ENCODE peak calls at places on chromosomes 7 and 10, in seven cellular contexts. B is endothelial cell, F is IMR-90, P is stomach, C is psoas muscle, Y is AG04450, D is nephron progenitor cell. S is an unnamed sample.

GRCh38 chr10:15182541-15183207 is 14.2 kb upstream of the NMT2 start:
- DNase-seq in Y (no peak), C (no peak), P (no peak), F (peak), D (no peak), B (no peak), S (no peak)

GRCh38 chr7:150468241-150468640 is 17.8 kb downstream of the GIMAP8 start:
- DNase-seq in P (no peak), D (no peak), F (no peak), Y (no peak), C (no peak), B (no peak), S (no peak)

GRCh38 chr7:73647725-73648592 is 19.7 kb upstream of the VPS37D start:
- DNase-seq in Y (no peak), B (no peak), P (peak), D (peak), F (no peak), C (no peak), S (peak)

GRCh38 chr10:82477776-82478175 is 602.8 kb downstream of the NRG3 start:
- DNase-seq in P (no peak), Y (no peak), D (no peak), B (no peak), C (no peak), F (no peak), S (no peak)

GRCh38 chr10:102629661-102630614 is 14.3 kb upstream of the TRIM8 start:
- DNase-seq in B (peak), Y (peak), D (peak), C (peak), P (no peak), F (peak), S (no peak)

GRCh38 chr10:100969175-100970075 is at the start of gene SEMA4G:
- DNase-seq in P (peak), B (peak), D (peak), Y (no peak), C (peak), F (peak), S (peak)

GRCh38 chr10:7230036-7230435 is 180.8 kb downstream of the SFMBT2 start:
- DNase-seq in F (no peak), D (no peak), P (no peak), B (no peak), Y (no peak), C (no peak), S (no peak)

GRCh38 chr7:148337166-148337565 is 253.4 kb upstream of the C7orf33 start:
- DNase-seq in Y (no peak), B (no peak), P (no peak), D (no peak), F (no peak), C (no peak), S (no peak)

GRCh38 chr7:40674316-40674715 is 539.5 kb downstream of the SUGCT start:
- DNase-seq in B (no peak), Y (no peak), D (no peak), P (no peak), F (no peak), C (no peak), S (no peak)

GRCh38 chr7:96901822-96902412 is 103.4 kb upstream of the DLX6 start:
- DNase-seq in D (no peak), C (no peak), Y (no peak), B (no peak), F (no peak), P (no peak), S (no peak)

GRCh38 chr10:106053031-106053430 is 1111.5 kb downstream of the SORCS1 start:
- DNase-seq in D (no peak), F (no peak), Y (no peak), B (no peak), P (no peak), C (no peak), S (no peak)

GRCh38 chr7:130421685-130422084 is 19.1 kb downstream of the CEP41 start:
- DNase-seq in P (no peak), F (peak), Y (no peak), C (no peak), D (no peak), B (no peak), S (no peak)

GRCh38 chr7:79612027-79612426 is 158.6 kb upstream of the MAGI2 start:
- DNase-seq in P (no peak), C (no peak), Y (no peak), F (no peak), D (no peak), B (no peak), S (no peak)

GRCh38 chr7:79610905-79611304 is 157.4 kb upstream of the MAGI2 start:
- DNase-seq in Y (no peak), D (no peak), P (no peak), F (no peak), C (no peak), B (no peak), S (no peak)

GRCh38 chr7:79615466-79615865 is 162.0 kb upstream of the MAGI2 start:
- DNase-seq in F (peak), Y (no peak), D (no peak), P (no peak), C (no peak), B (no peak), S (no peak)

GRCh38 chr7:79610301-79610700 is 156.8 kb upstream of the MAGI2 start:
- DNase-seq in P (no peak), Y (no peak), C (no peak), D (no peak), F (peak), B (no peak), S (no peak)

GRCh38 chr7:79612903-79613302 is 159.4 kb upstream of the MAGI2 start:
- DNase-seq in D (no peak), B (no peak), Y (no peak), C (no peak), F (no peak), P (no peak), S (no peak)
- TF ChIP-seq CTCF in D (no peak), B (no peak), Y (no peak), C (no peak), F (no peak), P (no peak), S (no peak)

DNA sequence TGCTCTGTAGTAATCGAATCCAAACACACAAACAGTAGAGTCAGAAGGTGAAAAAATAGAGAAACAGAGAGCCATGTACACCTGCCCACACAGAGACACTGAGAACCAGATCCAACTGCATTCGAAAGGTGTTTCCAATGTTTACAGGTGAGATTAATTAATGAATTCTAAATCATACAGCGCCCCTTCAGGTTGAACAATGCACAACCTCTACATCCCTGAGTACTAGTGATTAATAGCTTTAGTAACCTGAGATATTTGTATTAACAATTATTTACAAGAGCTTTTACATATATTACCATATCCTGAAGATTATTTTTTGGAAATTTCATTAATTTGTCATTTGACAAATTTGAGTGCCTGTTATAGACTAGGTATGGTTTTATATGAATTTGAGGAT is 7.6 kb upstream of the MRC1 start:
- DNase-seq in P (no peak), C (no peak), B (no peak), F (no peak), Y (no peak), D (no peak), S (no peak)
- TF ChIP-seq CTCF in P (no peak), C (no peak), B (peak), F (no peak), Y (no peak), D (peak), S (no peak)

GRCh38 chr7:43729924-43730248 is 563 bp upstream of the COA1 start:
- DNase-seq in C (no peak), P (no peak), F (no peak), Y (no peak), D (no peak), B (no peak), S (no peak)

GRCh38 chr7:43727003-43727402 is 2.3 kb downstream of the COA1 start:
- DNase-seq in D (no peak), C (no peak), P (no peak), Y (no peak), B (no peak), F (no peak), S (no peak)

GRCh38 chr7:43727494-43727893 is 1.8 kb downstream of the COA1 start:
- DNase-seq in B (no peak), P (no peak), C (no peak), D (no peak), Y (no peak), F (no peak), S (no peak)

GRCh38 chr7:43726466-43726865 is 2.9 kb downstream of the COA1 start:
- DNase-seq in Y (no peak), F (no peak), D (no peak), C (no peak), P (no peak), B (no peak), S (no peak)

GRCh38 chr7:43729214-43729923 is at the start of gene COA1:
- DNase-seq in C (peak), B (peak), D (peak), F (peak), Y (peak), P (peak), S (peak)
- TF ChIP-seq CTCF in C (no peak), B (no peak), D (no peak), F (no peak), Y (peak), P (no peak), S (peak)

GRCh38 chr7:19448091-19448490 is 260.7 kb downstream of the POLR1F start:
- DNase-seq in D (no peak), B (no peak), F (no peak), P (no peak), Y (no peak), C (no peak), S (no peak)

DNA sequence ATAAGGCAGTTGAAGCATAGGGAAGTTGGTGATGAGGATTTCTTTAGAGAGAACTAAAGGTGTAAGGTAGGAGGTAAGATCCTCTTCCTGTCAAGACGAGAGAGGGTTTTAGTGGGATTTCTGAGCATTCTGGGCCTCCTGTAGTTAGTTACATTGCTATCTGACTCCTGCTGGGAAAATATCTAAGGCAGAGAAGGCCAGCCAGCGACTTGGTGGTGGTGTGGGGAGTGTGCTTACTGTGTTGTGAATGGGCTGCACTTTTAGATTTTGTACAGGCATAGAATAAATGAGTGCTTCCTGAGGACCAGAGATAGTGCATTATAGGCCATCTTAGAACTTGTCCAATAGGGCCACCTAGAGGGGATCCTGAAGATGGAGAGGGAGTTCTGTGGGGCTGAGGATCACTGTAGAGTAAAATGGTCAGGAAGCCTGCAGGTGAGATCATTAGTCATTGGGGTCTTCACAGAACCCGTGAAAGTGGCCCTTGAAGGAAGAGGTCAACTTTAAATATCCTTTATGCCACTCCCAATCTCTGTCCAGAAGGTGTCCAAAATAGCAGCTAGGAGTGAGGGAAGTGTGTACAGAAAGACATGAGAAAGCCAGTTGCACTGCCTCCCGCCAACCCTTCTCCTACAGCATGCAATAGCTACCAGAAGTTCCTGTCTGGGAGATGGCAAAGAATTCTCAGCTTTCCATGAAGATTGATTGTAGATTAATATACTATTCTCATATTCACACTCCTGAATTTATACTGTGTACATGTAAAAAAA is 266.6 kb downstream of the POLR1F start:
- DNase-seq in C (no peak), Y (peak), F (peak), P (no peak), B (peak), D (peak), S (no peak)
- TF ChIP-seq CTCF in C (no peak), Y (peak), F (peak), P (no peak), B (no peak), D (peak), S (peak)

GRCh38 chr10:79981673-79982485 is 33.0 kb upstream of the SFTPD start:
- DNase-seq in F (peak), D (peak), C (peak), P (peak), B (peak), Y (no peak), S (no peak)
- TF ChIP-seq CTCF in F (no peak), D (no peak), C (no peak), P (no peak), B (no peak), Y (peak), S (no peak)

GRCh38 chr7:116597384-116597783 is 72.5 kb downstream of the CAV1 start:
- DNase-seq in C (no peak), F (no peak), B (no peak), D (no peak), P (no peak), Y (no peak), S (no peak)

GRCh38 chr7:116595063-116595462 is 70.2 kb downstream of the CAV1 start:
- DNase-seq in C (no peak), F (no peak), B (no peak), D (no peak), Y (no peak), P (no peak), S (no peak)

GRCh38 chr7:116601426-116601825 is 70.6 kb upstream of the MET start:
- DNase-seq in Y (no peak), D (no peak), C (no peak), F (no peak), B (no peak), P (no peak), S (no peak)

GRCh38 chr7:116598846-116599245 is 73.2 kb upstream of the MET start:
- DNase-seq in F (no peak), D (no peak), Y (no peak), C (no peak), P (no peak), B (no peak), S (no peak)

DNA sequence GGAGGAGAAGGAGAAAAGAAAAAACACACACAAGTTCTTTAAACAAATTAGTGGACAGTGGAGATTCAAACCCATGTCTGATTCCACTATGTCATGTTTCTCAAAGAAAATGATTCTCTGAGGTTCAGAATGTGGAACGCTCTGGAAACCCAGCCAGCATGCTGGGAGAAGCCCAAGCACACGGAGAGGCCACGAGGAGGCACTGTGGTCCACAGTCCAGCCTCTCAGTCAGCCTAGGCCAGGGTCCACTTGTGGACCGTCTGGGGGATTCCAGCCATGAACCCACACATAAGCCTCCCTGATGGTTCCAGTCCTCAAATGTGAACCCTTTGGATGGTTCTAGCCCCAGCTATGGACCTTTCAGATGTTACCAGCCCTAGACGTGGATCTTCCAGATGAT is 73.4 kb downstream of the CAV1 start:
- DNase-seq in P (no peak), B (no peak), Y (no peak), D (no peak), F (no peak), C (no peak), S (no peak)
- TF ChIP-seq CTCF in P (no peak), B (no peak), Y (peak), D (no peak), F (peak), C (peak), S (no peak)

GRCh38 chr10:26798298-26798697 is 62.5 kb downstream of the ABI1 start:
- DNase-seq in P (no peak), C (no peak), F (no peak), Y (no peak), D (no peak), B (no peak), S (no peak)
- TF ChIP-seq CTCF in P (no peak), C (no peak), F (no peak), Y (no peak), D (no peak), B (no peak), S (no peak)

DNA sequence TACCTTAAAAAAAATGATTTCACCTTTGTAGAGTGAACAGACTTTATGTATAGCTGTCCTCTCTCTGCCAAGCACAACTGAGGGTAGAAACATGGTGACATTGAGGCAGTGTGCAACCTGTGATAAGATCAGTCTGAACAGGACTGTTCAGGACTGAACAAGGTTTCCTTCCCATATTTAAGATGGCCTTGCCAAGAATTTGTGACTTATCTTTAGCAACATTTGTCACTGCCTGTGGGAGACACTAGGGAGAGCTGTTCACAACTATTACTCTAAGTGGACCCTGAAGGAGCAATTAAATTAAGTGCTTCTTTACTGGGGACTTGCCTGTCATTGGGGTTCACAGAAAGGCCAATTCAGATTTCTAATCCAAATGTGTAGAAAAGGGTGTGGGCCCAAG is 6.7 kb downstream of the OR13A1 start:
- DNase-seq in Y (no peak), C (no peak), F (no peak), B (no peak), D (no peak), P (no peak), S (no peak)
- TF ChIP-seq CTCF in Y (no peak), C (no peak), F (no peak), B (no peak), D (peak), P (no peak), S (no peak)

GRCh38 chr10:96657385-96657784 is 62.9 kb downstream of the PIK3AP1 start:
- DNase-seq in D (no peak), F (no peak), C (no peak), Y (no peak), P (no peak), B (no peak), S (no peak)

GRCh38 chr10:96658844-96659243 is 61.5 kb downstream of the PIK3AP1 start:
- DNase-seq in Y (no peak), C (no peak), B (no peak), P (no peak), D (no peak), F (no peak), S (no peak)

GRCh38 chr10:96656839-96657238 is 63.5 kb downstream of the PIK3AP1 start:
- DNase-seq in F (no peak), D (no peak), C (no peak), P (no peak), B (no peak), Y (no peak), S (no peak)

GRCh38 chr10:96661632-96662031 is 58.7 kb downstream of the PIK3AP1 start:
- DNase-seq in C (no peak), D (no peak), P (no peak), Y (no peak), F (no peak), B (no peak), S (no peak)

DNA sequence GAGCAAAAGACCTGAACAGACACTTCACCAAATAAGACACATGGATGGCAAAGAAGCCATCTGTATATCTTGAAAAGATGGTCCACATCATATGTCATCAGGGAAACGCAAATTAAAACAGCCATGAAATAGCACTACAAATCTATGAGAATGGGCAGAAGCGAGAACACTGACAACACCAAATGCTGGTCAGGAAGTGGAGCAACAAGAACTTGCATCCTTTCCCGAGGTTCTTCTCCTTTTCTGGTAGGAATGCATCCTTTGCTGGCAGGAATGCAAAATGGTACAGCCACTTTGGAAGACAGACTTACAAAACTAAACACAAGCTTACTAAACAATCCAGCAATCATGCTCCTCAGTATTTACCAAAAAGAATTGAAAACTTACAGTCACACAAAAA is 60.0 kb downstream of the PIK3AP1 start:
- DNase-seq in D (no peak), C (no peak), F (no peak), Y (no peak), P (no peak), B (no peak), S (no peak)
- TF ChIP-seq CTCF in D (no peak), C (no peak), F (no peak), Y (no peak), P (no peak), B (no peak), S (no peak)

DNA sequence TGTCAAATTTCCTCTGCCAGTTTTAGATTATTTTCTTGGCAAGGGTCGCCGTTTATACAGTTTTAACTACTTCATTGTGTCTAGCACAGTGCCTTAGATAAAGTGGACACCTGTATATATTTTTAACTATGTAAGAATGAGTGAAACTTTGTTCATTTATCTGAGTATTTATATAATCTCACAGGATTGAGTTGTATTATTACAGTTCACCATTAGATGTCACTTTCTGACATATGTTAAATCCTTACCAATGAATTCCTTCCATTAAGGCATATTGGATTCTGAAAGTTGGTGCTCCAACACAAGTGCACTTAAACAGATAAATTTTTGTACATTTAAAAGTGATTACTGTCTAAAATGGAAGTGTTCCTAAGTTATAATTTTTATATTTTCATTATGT is 43.0 kb downstream of the ZMYND11 start:
- DNase-seq in P (no peak), D (no peak), B (no peak), Y (no peak), C (no peak), F (peak), S (no peak)
- TF ChIP-seq CTCF in P (peak), D (peak), B (no peak), Y (peak), C (peak), F (peak), S (peak)